ENCODE peak calls at places on chromosomes 5 and 9, in six cellular contexts. Z is A549, S is endodermal cell, K is pancreas, D is endothelial cell of umbilical vein, Q is transverse colon. I is an unnamed sample.

GRCh38 chr5:73365990-73366667 is 82.4 kb downstream of the FOXD1 start:
- DNase-seq in Z (no peak), S (no peak), K (no peak), D (no peak), Q (no peak), I (no peak)

GRCh38 chr9:72586388-72587160 is 65.2 kb downstream of the TMC1 start:
- DNase-seq in Z (peak; percentile 51), S (no peak), K (no peak), D (peak; percentile 42), Q (peak; percentile 44), I (no peak)

GRCh38 chr9:94269264-94269663 is 10.2 kb downstream of the ZNF169 start:
- DNase-seq in Z (no peak), S (no peak), K (no peak), D (no peak), Q (no peak), I (no peak)

GRCh38 chr5:175683231-175683630 is 25.4 kb downstream of the HRH2 start:
- DNase-seq in Z (no peak), S (no peak), K (no peak), D (no peak), Q (no peak), I (no peak)

GRCh38 chr5:154714271-154714986 is 40.7 kb upstream of the LARP1 start:
- DNase-seq in Z (no peak), S (no peak), K (peak; percentile 26), D (peak; percentile 64), Q (peak; percentile 49), I (no peak)

GRCh38 chr5:167770461-167770860 is 521.0 kb upstream of the WWC1 start:
- DNase-seq in Z (no peak), S (no peak), K (no peak), D (no peak), Q (no peak), I (no peak)

GRCh38 chr9:101635020-101635419 is 40.3 kb upstream of the PPP3R2 start:
- DNase-seq in Z (no peak), S (no peak), K (no peak), D (no peak), Q (no peak), I (no peak)

GRCh38 chr5:115986358-115986757 is 24.1 kb downstream of the LVRN start:
- DNase-seq in Z (no peak), S (no peak), K (no peak), D (peak; percentile 72), Q (no peak), I (no peak)

GRCh38 chr5:45094876-45095275 is 286.1 kb downstream of the MRPS30 start:
- DNase-seq in Z (no peak), S (no peak), K (no peak), D (no peak), Q (no peak), I (no peak)

GRCh38 chr5:45093377-45093776 is 284.6 kb downstream of the MRPS30 start:
- DNase-seq in Z (no peak), S (no peak), K (peak; percentile 12), D (no peak), Q (no peak), I (no peak)

GRCh38 chr5:45089870-45090269 is 281.1 kb downstream of the MRPS30 start:
- DNase-seq in Z (no peak), S (no peak), K (no peak), D (no peak), Q (no peak), I (no peak)
- H3K4me1 ChIP-seq in Z (no peaks in the 10 kb centered on the region), S (no peaks in the 10 kb centered on the region), K (peaks cover 8% of the 10 kb centered on the region), D (no peaks in the 10 kb centered on the region), Q (no peaks in the 10 kb centered on the region), I (no peaks in the 10 kb centered on the region)

GRCh38 chr9:89486681-89487080 is 11.2 kb downstream of the SEMA4D start:
- DNase-seq in Z (no peak), S (no peak), K (no peak), D (no peak), Q (no peak), I (no peak)
- H3K4me1 ChIP-seq in Z (no peaks in the 10 kb centered on the region), S (no peaks in the 10 kb centered on the region), K (no peaks in the 10 kb centered on the region), D (no peaks in the 10 kb centered on the region), Q (no peaks in the 10 kb centered on the region), I (no peaks in the 10 kb centered on the region)

DNA sequence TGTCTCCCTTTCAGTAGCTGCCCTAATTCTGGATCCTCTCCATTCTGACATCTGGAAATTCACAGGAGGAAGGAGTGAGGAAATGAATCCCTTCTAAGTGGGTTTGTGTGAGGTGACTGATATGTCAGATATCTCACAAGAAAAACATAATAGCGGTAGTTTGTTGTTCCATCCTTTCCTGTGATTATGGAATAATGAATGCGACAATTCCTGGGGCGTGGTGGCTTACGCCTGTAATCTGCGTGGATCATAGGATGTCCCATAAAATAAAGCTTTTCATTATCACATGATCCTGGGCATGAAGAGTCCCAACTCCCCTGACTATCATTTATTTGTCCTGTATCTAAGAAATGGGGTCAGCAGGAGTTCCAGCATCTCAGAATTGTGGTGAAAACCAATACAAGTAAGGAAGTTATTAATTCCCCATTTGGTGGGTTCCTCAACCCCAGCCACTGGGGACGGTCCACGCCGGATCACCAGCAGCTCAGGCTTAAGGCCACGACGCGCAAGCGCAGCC is 375 bp upstream of the C5orf24 start:
- DNase-seq in Z (no peak), S (no peak), K (no peak), D (no peak), Q (peak; percentile 14), I (no peak)
- H3K4me1 ChIP-seq in Z (peaks cover 69% of the 10 kb centered on the region), S (no peaks in the 10 kb centered on the region), K (peaks cover 18% of the 10 kb centered on the region), D (peaks cover 35% of the 10 kb centered on the region), Q (peaks cover 11% of the 10 kb centered on the region), I (peaks cover 12% of the 10 kb centered on the region)

DNA sequence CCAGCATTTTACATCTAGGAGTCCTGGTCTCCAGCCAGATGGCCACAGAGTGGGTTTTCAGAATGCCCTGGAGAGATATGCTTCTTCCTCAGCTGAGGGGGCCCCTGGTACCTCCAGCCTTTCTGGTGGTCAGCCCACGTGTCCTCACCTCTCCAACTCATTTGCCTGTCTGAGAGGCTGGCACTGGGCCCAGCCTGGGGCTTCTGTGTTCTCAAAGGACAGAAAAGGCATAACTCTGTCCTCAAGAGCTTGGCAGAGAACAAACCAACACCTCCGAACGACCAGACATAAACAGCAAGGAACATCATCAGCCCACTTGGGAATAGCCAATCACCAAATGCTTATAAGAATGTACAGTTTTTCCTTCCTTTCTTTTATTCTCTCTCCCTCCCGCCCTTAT is 17.1 kb downstream of the ENG start:
- DNase-seq in Z (no peak), S (no peak), K (no peak), D (no peak), Q (no peak), I (no peak)
- H3K4me1 ChIP-seq in Z (peaks cover 12% of the 10 kb centered on the region), S (no peaks in the 10 kb centered on the region), K (peaks cover 16% of the 10 kb centered on the region), D (peaks cover 68% of the 10 kb centered on the region), Q (peaks cover 6% of the 10 kb centered on the region), I (peaks cover 12% of the 10 kb centered on the region)

GRCh38 chr5:57695179-57695578 is 212.6 kb upstream of the ACTBL2 start:
- DNase-seq in Z (no peak), S (no peak), K (no peak), D (no peak), Q (no peak), I (no peak)
- H3K4me1 ChIP-seq in Z (peaks cover 51% of the 10 kb centered on the region), S (peaks cover 7% of the 10 kb centered on the region), K (no peaks in the 10 kb centered on the region), D (peaks cover 43% of the 10 kb centered on the region), Q (no peaks in the 10 kb centered on the region), I (peaks cover 3% of the 10 kb centered on the region)

DNA sequence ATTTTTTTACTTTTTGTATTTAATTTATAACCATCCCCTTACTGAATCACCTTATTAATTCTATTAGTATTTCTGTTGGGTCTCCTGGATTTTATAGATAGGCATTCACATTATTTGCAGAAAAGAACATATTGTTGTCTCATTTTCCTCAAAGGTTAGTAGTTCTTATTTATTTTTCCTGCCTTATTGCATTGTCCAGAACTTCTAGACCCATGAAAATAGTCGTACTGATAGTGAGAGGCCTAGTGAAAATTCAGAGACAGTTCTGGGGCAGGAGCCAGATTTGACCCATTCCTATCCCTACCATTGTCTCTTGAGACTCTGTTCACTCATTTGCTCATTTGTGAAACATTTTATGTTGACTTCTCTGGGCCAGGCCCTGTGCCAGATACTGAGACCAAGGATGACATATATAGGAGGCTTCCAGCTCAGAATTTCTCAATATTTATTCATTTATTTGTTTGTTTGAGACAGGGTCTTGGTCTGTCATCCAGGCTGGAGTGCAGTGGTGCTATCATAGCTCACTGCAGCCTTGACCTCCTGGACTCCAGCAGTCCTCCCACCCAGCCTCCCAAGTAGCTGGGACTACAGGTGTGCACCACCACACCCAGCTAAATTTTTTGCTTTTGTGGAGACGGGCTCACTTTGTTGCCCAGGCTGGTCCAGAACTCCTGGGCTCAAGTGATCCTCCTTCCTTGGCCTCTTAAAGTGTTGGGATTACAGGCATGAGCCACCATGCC is 34.7 kb downstream of the COL27A1 start:
- DNase-seq in Z (no peak), S (no peak), K (no peak), D (no peak), Q (no peak), I (no peak)
- H3K4me1 ChIP-seq in Z (no peaks in the 10 kb centered on the region), S (no peaks in the 10 kb centered on the region), K (no peaks in the 10 kb centered on the region), D (no peaks in the 10 kb centered on the region), Q (no peaks in the 10 kb centered on the region), I (no peaks in the 10 kb centered on the region)

GRCh38 chr5:92561362-92562006 is 1019.5 kb downstream of the NR2F1-AS1 start:
- DNase-seq in Z (no peak), S (no peak), K (no peak), D (no peak), Q (no peak), I (no peak)
- H3K4me1 ChIP-seq in Z (peaks cover 41% of the 10 kb centered on the region), S (no peaks in the 10 kb centered on the region), K (no peaks in the 10 kb centered on the region), D (no peaks in the 10 kb centered on the region), Q (no peaks in the 10 kb centered on the region), I (no peaks in the 10 kb centered on the region)

DNA sequence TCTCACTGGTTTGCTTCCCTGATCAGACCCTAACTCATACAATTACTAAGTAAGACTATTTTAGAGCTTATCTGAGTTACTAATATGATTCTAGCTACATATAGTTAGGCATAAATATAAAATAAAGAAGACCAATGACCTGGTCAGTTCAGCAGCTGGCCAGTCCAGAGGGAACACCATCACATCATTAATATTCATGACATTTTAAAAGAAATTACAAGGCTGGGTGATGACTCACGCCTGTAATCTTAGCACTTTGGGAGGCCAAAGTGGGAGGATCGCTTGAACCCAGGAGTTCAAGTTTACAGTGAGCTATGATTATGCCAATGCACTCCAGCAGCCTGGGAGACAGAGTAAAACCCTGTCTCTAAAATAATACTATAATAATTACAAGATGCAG is 37.0 kb upstream of the CDC42SE2 start:
- DNase-seq in Z (no peak), S (no peak), K (no peak), D (no peak), Q (no peak), I (no peak)
- H3K4me1 ChIP-seq in Z (peaks cover 6% of the 10 kb centered on the region), S (no peaks in the 10 kb centered on the region), K (no peaks in the 10 kb centered on the region), D (no peaks in the 10 kb centered on the region), Q (no peaks in the 10 kb centered on the region), I (no peaks in the 10 kb centered on the region)

GRCh38 chr9:92724528-92725265 is 39.9 kb downstream of the BICD2 start:
- DNase-seq in Z (no peak), S (peak; percentile 38), K (no peak), D (no peak), Q (no peak), I (no peak)

GRCh38 chr9:92721548-92721947 is 43.1 kb downstream of the BICD2 start:
- DNase-seq in Z (no peak), S (no peak), K (no peak), D (no peak), Q (no peak), I (no peak)

GRCh38 chr9:92722386-92723298 is 42.0 kb downstream of the BICD2 start:
- DNase-seq in Z (no peak), S (no peak), K (no peak), D (no peak), Q (no peak), I (no peak)

GRCh38 chr9:92723801-92724323 is 40.8 kb downstream of the BICD2 start:
- DNase-seq in Z (no peak), S (no peak), K (no peak), D (no peak), Q (no peak), I (no peak)

DNA sequence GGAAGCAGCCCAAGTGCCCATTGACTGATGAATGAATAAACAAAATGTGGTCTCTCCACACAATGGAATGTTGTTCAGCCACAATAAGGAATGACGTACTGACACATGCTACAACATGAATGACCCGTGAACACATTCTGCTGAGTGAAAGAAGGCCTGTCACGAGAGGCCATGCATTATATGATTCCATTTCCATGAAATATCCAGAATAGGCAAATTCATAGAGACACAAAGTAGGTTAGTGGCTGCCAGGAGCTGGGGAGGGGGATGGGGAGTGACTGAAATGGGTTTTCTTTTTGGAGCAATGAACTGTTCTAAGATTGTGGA is 41.4 kb downstream of the BICD2 start:
- DNase-seq in Z (no peak), S (no peak), K (no peak), D (no peak), Q (no peak), I (no peak)
- H3K4me1 ChIP-seq in Z (no peaks in the 10 kb centered on the region), S (no peaks in the 10 kb centered on the region), K (no peaks in the 10 kb centered on the region), D (peaks cover 11% of the 10 kb centered on the region), Q (no peaks in the 10 kb centered on the region), I (no peaks in the 10 kb centered on the region)